ENCODE peak calls at places on chromosomes 16 and 17, in four cellular contexts. T is hypothalamus; I is NT2/D1; E is activated CD4-positive, alpha-beta T cell treated with anti-CD3 and anti-CD28 coated beads, Interleukin-2, amount 50 U/mL, for 24 hours. F is an unnamed sample.

GRCh38 chr16:56191807-56192643 is 736 bp downstream of the GNAO1 start:
- DNase-seq in I (no peak), T (no peak), E (no peak), F (no peak)

GRCh38 chr17:27541326-27542023 is 85.2 kb downstream of the KSR1 start:
- DNase-seq in E (no peak), T (no peak), I (no peak), F (no peak)

GRCh38 chr17:39462644-39463375 is 1.5 kb downstream of the CDK12 start:
- DNase-seq in E (no peak), T (no peak), I (no peak), F (no peak)

GRCh38 chr17:76473541-76473985 is 6.2 kb downstream of the AANAT start:
- DNase-seq in T (no peak), I (no peak), E (no peak), F (no peak)

GRCh38 chr16:85800321-85800669 is 800 bp downstream of the COX4I1 start:
- DNase-seq in E (no peak), T (no peak), I (no peak), F (no peak)

GRCh38 chr17:39551879-39552278 is 55.8 kb downstream of the NEUROD2 start:
- DNase-seq in I (no peak), T (no peak), E (no peak), F (no peak)

GRCh38 chr16:6031102-6031501 is 933.5 kb upstream of the EEF2KMT start:
- DNase-seq in I (no peak), E (no peak), T (no peak), F (no peak)

GRCh38 chr16:77304134-77304533 is 104.9 kb downstream of the SYCE1L start:
- DNase-seq in T (no peak), I (no peak), E (no peak), F (no peak)

GRCh38 chr17:56675876-56676660 is 82.6 kb downstream of the NOG start:
- DNase-seq in I (no peak), T (no peak), E (no peak), F (no peak)

GRCh38 chr16:88906535-88907105 is 40.2 kb upstream of the PABPN1L start:
- DNase-seq in E (no peak), T (no peak), I (no peak), F (no peak)

F was measured in gastrocnemius medialis.